ENCODE peak calls at places on chromosomes 3 and 15, in six cellular contexts. O is IMR-90, K is kidney epithelial cell, D is GM23338, E is HFF-Myc, B is cardiac fibroblast. F is an unnamed sample.

GRCh38 chr3:104549099-104549714 is 817.5 kb upstream of the ALCAM start:
- DNase-seq in O (no peak), K (no peak), D (no peak), E (no peak), B (peak), F (no peak)

GRCh38 chr15:39602143-39602542 is 21.3 kb downstream of the THBS1 start:
- DNase-seq in O (no peak), K (no peak), D (peak), E (no peak), B (no peak), F (no peak)

GRCh38 chr3:47536967-47537366 is 23.5 kb upstream of the ELP6 start:
- DNase-seq in O (no peak), K (no peak), D (no peak), E (no peak), B (no peak), F (no peak)

GRCh38 chr15:56036546-56037067 is 43.2 kb upstream of the NEDD4 start:
- DNase-seq in O (no peak), K (no peak), D (no peak), E (no peak), B (no peak), F (no peak)

GRCh38 chr15:95988574-95988887 is 342.0 kb upstream of the NR2F2 start:
- DNase-seq in O (peak), K (no peak), D (peak), E (no peak), B (peak), F (no peak)

GRCh38 chr3:99969133-99969532 is 145.2 kb downstream of the FILIP1L start:
- DNase-seq in O (no peak), K (no peak), D (no peak), E (no peak), B (peak), F (no peak)

GRCh38 chr3:20056727-20057611 is 16.7 kb downstream of the KAT2B start:
- DNase-seq in O (peak), K (no peak), D (no peak), E (no peak), B (peak), F (peak)

GRCh38 chr15:48323294-48323693 is 7.9 kb upstream of the DUT start:
- DNase-seq in O (no peak), K (no peak), D (no peak), E (no peak), B (no peak), F (no peak)

GRCh38 chr3:17749281-17749680 is 6.8 kb upstream of the TBC1D5 start:
- DNase-seq in O (no peak), K (no peak), D (no peak), E (no peak), B (no peak), F (no peak)

GRCh38 chr3:39193391-39193790 is 996 bp upstream of the XIRP1 start:
- DNase-seq in O (peak), K (peak), D (no peak), E (no peak), B (peak), F (no peak)

GRCh38 chr15:40150163-40150925 is 10.5 kb upstream of the BUB1B start:
- DNase-seq in O (peak), K (peak), D (no peak), E (peak), B (peak), F (peak)

GRCh38 chr3:16012086-16012485 is 162.4 kb upstream of the GALNT15 start:
- DNase-seq in O (peak), K (no peak), D (no peak), E (no peak), B (peak), F (no peak)

GRCh38 chr3:72152551-72153476 is 367.9 kb upstream of the PROK2 start:
- DNase-seq in O (peak), K (no peak), D (no peak), E (peak), B (peak), F (no peak)

DNA sequence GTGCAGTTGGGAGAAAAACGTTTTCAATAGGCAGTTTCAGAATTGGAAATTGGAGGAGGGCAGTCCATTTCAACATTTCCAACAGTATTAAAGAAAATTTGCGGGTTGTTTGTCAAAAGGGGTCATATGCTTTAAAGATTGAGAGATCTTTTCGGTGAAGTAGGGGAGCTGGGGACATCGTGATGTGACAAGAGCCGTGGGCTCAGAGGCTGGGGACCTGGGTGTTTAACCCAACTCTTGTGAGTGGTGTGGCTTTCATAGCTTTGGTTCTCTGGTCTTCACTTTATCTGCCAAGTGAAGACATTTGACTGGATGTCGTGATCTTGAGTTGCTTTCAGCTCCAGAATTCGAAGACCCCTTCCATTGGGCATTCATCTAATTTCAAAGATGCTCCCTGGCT is 133.2 kb downstream of the PGPEP1L start:
- DNase-seq in O (no peak), K (no peak), D (no peak), E (no peak), B (no peak), F (no peak)
- H3K4me3 ChIP-seq in O (no peak), K (no peak), D (no peak), E (peak), B (no peak), F (no peak)

GRCh38 chr3:129345971-129346370 is 67.3 kb downstream of the HMCES start:
- DNase-seq in O (no peak), K (no peak), D (no peak), E (no peak), B (no peak), F (no peak)

GRCh38 chr3:129345281-129345680 is 66.6 kb downstream of the HMCES start:
- DNase-seq in O (no peak), K (no peak), D (no peak), E (no peak), B (no peak), F (no peak)

GRCh38 chr3:129341331-129342141 is 62.9 kb downstream of the HMCES start:
- DNase-seq in O (no peak), K (no peak), D (no peak), E (no peak), B (no peak), F (no peak)

GRCh38 chr3:129344540-129345220 is 66.0 kb downstream of the HMCES start:
- DNase-seq in O (no peak), K (no peak), D (peak), E (no peak), B (no peak), F (no peak)

DNA sequence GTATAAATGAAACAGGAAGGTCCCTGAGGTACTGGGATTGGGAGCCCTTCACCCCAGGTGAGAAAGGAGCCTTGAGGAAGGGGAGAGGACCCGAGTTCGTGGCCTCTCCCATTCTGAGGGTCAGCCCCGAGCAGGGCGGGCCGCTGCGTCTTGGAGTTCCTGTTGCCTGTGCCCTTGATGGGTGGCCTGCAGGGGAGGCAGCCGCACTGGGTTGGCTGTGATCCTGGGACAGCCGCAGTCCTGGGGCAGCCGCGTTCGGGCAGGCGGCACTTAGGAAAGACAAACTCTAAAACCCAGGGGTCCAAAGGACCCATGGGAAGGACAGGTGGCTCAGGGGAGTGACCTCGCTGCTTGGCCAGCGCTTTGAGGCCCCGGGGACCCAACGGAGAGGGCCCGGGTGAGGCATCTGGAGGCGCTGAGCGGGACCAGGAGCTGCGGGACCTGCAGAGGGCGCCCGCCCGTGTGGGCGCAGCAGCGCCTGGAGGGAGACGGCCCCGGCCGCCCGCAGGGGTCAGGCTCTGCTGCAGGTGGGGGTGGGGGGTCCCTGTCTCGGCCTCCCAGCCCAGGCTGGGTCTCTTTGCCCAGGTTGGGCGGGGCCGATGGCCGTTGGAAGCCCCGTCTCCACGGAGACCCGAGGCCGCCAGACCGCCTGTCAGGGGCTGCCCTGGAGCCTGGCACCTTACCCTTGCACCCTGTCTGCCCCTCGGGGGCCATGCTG is 65.1 kb downstream of the HMCES start:
- DNase-seq in O (no peak), K (no peak), D (peak), E (no peak), B (peak), F (no peak)
- H3K4me3 ChIP-seq in O (no peak), K (peak), D (peak), E (no peak), B (no peak), F (peak)

GRCh38 chr3:123984957-123985356 is 7.0 kb downstream of the ROPN1 start:
- DNase-seq in O (no peak), K (no peak), D (no peak), E (no peak), B (no peak), F (no peak)
- H3K4me3 ChIP-seq in O (no peak), K (no peak), D (no peak), E (no peak), B (no peak), F (no peak)

GRCh38 chr3:169657351-169658124 is 6.0 kb downstream of the MECOM start:
- DNase-seq in O (no peak), K (no peak), D (no peak), E (no peak), B (no peak), F (no peak)
- H3K4me3 ChIP-seq in O (no peak), K (no peak), D (peak), E (no peak), B (no peak), F (no peak)

GRCh38 chr3:14810795-14811661 is 7.7 kb upstream of the FGD5 start:
- DNase-seq in O (no peak), K (no peak), D (peak), E (no peak), B (no peak), F (no peak)
- H3K4me3 ChIP-seq in O (no peak), K (no peak), D (peak), E (no peak), B (no peak), F (peak)

DNA sequence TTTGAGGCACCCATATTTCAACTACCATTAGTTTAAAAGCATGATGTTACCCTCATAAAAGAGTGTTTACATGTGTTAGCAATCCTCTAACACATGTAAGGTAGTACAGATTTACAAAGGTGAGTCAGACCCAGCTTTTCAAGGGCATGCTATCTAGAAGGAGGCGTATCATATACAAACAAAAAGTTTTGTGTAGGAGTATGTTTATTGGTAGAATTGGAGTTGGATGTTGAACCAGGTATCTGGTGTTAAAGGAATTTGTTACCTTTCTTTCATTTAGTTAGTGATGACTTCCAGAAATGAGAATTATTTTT is 2.4 kb downstream of the HACD3 start:
- DNase-seq in O (peak), K (no peak), D (no peak), E (peak), B (peak), F (no peak)
- H3K4me3 ChIP-seq in O (no peak), K (no peak), D (peak), E (peak), B (no peak), F (no peak)

GRCh38 chr3:69879051-69879450 is 120.5 kb upstream of the SAMMSON start:
- DNase-seq in O (no peak), K (no peak), D (no peak), E (no peak), B (no peak), F (no peak)
- H3K4me3 ChIP-seq in O (no peak), K (no peak), D (no peak), E (no peak), B (no peak), F (no peak)

GRCh38 chr3:105801397-105801796 is 67.4 kb downstream of the CBLB start:
- DNase-seq in O (no peak), K (no peak), D (no peak), E (no peak), B (no peak), F (no peak)
- H3K4me3 ChIP-seq in O (no peak), K (no peak), D (no peak), E (no peak), B (no peak), F (no peak)

DNA sequence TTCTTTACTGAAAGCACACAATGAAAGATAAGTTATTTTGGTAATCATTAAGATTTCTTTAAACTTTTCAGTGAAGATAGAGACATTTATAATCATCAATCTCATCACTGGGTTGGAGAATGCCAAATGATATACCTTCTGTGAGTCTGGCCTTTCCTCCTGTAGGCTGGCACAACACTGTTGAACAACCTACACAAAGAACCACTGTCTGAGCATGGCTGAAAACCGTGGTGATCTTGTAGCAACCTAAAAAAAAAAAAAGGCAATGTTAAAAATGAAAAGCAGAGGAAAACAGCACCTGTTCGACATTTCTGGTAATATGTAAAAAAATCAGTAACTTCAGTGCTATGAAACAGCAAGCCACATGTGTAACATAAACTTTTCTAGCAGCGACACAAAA is 1.8 kb downstream of the RPS27L start:
- DNase-seq in O (no peak), K (no peak), D (no peak), E (no peak), B (no peak), F (no peak)
- H3K4me3 ChIP-seq in O (peak), K (peak), D (peak), E (peak), B (peak), F (peak)